ENCODE peak calls at places on chromosomes 3 and 15, in four cellular contexts. N is IMR-90, L is endothelial cell of umbilical vein, S is PC-3. Y is an unnamed sample.

GRCh38 chr15:82810863-82811421 is 1.5 kb downstream of the WHAMM start:
- DNase-seq in N (no peak), L (peak; percentile 22), S (peak; percentile 10), Y (no peak)

GRCh38 chr3:72924055-72924454 is 36.2 kb downstream of the GXYLT2 start:
- DNase-seq in S (no peak), L (no peak), N (no peak), Y (no peak)

GRCh38 chr3:47912006-47912504 is 104.2 kb downstream of the MAP4 start:
- DNase-seq in L (no peak), N (peak; percentile 52), S (no peak), Y (no peak)

GRCh38 chr3:45552773-45553371 is 41.7 kb upstream of the LIMD1 start:
- DNase-seq in S (no peak), N (no peak), L (no peak), Y (no peak)

GRCh38 chr3:108602249-108602934 is 12.9 kb downstream of the DZIP3 start:
- DNase-seq in S (no peak), L (no peak), N (no peak), Y (no peak)

GRCh38 chr15:61701455-61701854 is 358.8 kb downstream of the VPS13C start:
- DNase-seq in L (no peak), N (no peak), S (no peak), Y (no peak)

GRCh38 chr15:62365795-62366442 is 200.8 kb upstream of the C2CD4B start:
- DNase-seq in S (peak; percentile 6), N (no peak), L (no peak), Y (no peak)

GRCh38 chr3:109234300-109234699 is 82.0 kb downstream of the DPPA2 start:
- DNase-seq in N (no peak), S (no peak), L (no peak), Y (no peak)

GRCh38 chr3:184568918-184569829 is 7.6 kb downstream of the EPHB3 start:
- DNase-seq in S (peak; percentile 81), L (peak; percentile 14), N (peak; percentile 97), Y (peak; percentile 55)

GRCh38 chr3:150611666-150612065 is 8.5 kb downstream of the SELENOT start:
- DNase-seq in S (no peak), L (no peak), N (no peak), Y (no peak)

GRCh38 chr3:158713094-158713499 is 19.2 kb downstream of the RARRES1 start:
- DNase-seq in L (peak; percentile 99), S (no peak), N (no peak), Y (no peak)

GRCh38 chr15:89035658-89036057 is 52.6 kb upstream of the ABHD2 start:
- DNase-seq in S (no peak), N (peak; percentile 36), L (no peak), Y (no peak)

GRCh38 chr15:27250223-27250622 is 279.2 kb downstream of the GABRG3 start:
- DNase-seq in L (no peak), N (no peak), S (peak; percentile 10), Y (no peak)

GRCh38 chr3:48301814-48302194 is 31.7 kb downstream of the SPINK8 start:
- DNase-seq in S (peak; percentile 49), L (no peak), N (peak; percentile 19), Y (no peak)

GRCh38 chr3:17979248-17979647 is 236.8 kb upstream of the TBC1D5 start:
- DNase-seq in S (peak; percentile 35), N (no peak), L (no peak), Y (no peak)
- H3K4me2 ChIP-seq in S (no peak overlapping the region), N (no peak overlapping the region), L (no peak overlapping the region), Y (no peak overlapping the region)

GRCh38 chr15:84883916-84884781 is at the start of gene SLC28A1:
- DNase-seq in S (no peak), L (no peak), N (no peak), Y (no peak)
- H3K27ac ChIP-seq in S (no peak within 1 kb of the TSS), L (no peak within 1 kb of the TSS), N (no peak within 1 kb of the TSS), Y (no peak within 1 kb of the TSS)

DNA sequence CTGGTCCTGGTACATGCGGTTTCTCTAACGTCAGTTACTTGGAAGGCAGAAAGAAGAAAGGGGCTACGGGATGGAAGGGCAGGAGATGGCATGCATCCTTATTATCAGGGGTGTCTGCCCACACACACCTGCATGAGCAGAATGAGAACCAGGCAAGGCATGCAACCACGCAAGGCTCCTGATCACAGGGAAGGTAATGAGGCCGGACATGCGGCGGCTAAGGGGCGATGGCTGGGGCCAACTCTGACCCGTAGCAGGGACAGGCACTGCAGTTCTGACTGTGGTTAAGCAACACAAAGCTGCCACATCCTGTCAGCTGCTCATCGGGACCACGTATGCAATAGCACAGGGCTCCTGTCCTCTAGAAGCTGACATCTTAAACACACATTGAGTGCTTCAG is 73.1 kb downstream of the OXNAD1 start:
- DNase-seq in N (no peak), S (no peak), L (no peak), Y (no peak)
- H3K9ac ChIP-seq in N (no peak overlapping the region), S (no peak overlapping the region), L (no peak overlapping the region), Y (no peak overlapping the region)

GRCh38 chr3:67289626-67290025 is 291.5 kb downstream of the KBTBD8 start:
- DNase-seq in N (no peak), L (no peak), S (no peak), Y (no peak)
- H3K4me2 ChIP-seq in N (no peak overlapping the region), L (no peak overlapping the region), S (no peak overlapping the region), Y (no peak overlapping the region)

DNA sequence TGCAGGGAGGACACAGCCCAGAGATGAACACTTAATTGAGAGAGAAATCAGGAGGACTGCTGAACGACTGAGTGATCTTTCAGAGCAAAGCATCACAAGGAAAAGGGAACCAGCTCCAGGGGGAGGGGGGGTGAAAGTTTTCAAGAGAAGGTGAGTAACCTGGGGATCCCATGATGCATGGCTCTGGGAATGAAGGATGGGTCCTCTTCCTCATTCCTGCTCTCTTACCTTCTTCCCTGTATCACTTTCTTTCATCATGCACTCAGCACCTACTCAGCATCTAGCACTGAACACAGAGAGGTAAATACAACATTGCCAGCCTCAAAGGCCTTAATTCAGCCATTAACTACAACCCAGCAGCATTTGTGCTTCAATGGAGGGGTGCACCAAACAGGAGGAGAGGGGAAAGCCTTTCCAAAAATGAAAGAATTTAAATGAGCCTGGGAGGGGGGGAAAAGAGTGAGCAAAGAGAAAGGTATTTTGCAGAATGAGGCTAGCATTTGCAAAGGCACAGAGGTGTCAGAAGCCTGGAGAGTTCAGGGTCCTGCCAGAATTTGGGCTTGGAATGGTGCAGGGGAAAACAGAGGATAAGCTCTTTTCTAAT is 427.4 kb downstream of the FOXP1 start:
- DNase-seq in S (peak; percentile 43), L (no peak), N (no peak), Y (peak; percentile 23)
- H3K27ac ChIP-seq in S (no peak overlapping the region), L (no peak overlapping the region), N (no peak overlapping the region), Y (no peak overlapping the region)

GRCh38 chr15:64429448-64429847 is 30.9 kb upstream of the ZNF609 start:
- DNase-seq in S (no peak), L (no peak), N (no peak), Y (no peak)
- H3K9ac ChIP-seq in S (no peak overlapping the region), L (no peak overlapping the region), N (no peak overlapping the region), Y (no peak overlapping the region)

GRCh38 chr3:24373198-24373959 is 121.3 kb downstream of the THRB start:
- DNase-seq in S (no peak), L (no peak), N (no peak), Y (no peak)
- H3K4me2 ChIP-seq in S (no peak overlapping the region), L (no peak overlapping the region), N (no peak overlapping the region), Y (no peak overlapping the region)

GRCh38 chr3:123818324-123818920 is 65.7 kb downstream of the MYLK start:
- DNase-seq in L (no peak), N (peak; percentile 33), S (no peak), Y (no peak)
- H3K27ac ChIP-seq in L (no peak overlapping the region), N (peak overlapping the region; percentile 89), S (no peak overlapping the region), Y (peak overlapping the region; percentile 50)

GRCh38 chr3:130950641-130951040 is 56.8 kb downstream of the ATP2C1 start:
- DNase-seq in S (no peak), N (peak; percentile 78), L (no peak), Y (no peak)
- H3K9ac ChIP-seq in S (no peak overlapping the region), N (no peak overlapping the region), L (no peak overlapping the region), Y (no peak overlapping the region)

Y was measured in keratinocyte.